ENCODE peak calls at places on chromosome 11, in four cellular contexts. One of them, this sample, is unnamed.

GRCh38 chr11:47923667-47924066 is 56.7 kb upstream of the PTPRJ start:
- DNase-seq in WTC11: no peak
- DNase-seq in AG09309: no peak
- DNase-seq in right atrium auricular region: no peak
- DNase-seq in this sample: no peak

GRCh38 chr11:68948948-68949347 is 31.8 kb downstream of the MRGPRD start:
- DNase-seq in WTC11: no peak
- DNase-seq in AG09309: no peak
- DNase-seq in right atrium auricular region: no peak
- DNase-seq in this sample: no peak

GRCh38 chr11:77596626-77597025 is 6.9 kb downstream of the AQP11 start:
- DNase-seq in WTC11: no peak
- DNase-seq in AG09309: peak; percentile 63
- DNase-seq in right atrium auricular region: no peak
- DNase-seq in this sample: no peak

GRCh38 chr11:1832181-1832988 is 2.4 kb upstream of the SYT8 start:
- DNase-seq in WTC11: peak; percentile 77
- DNase-seq in AG09309: no peak
- DNase-seq in right atrium auricular region: no peak
- DNase-seq in this sample: peak; percentile 53

GRCh38 chr11:8069771-8070170 is 11.2 kb upstream of the TUB start:
- DNase-seq in WTC11: no peak
- DNase-seq in AG09309: no peak
- DNase-seq in right atrium auricular region: no peak
- DNase-seq in this sample: no peak

GRCh38 chr11:10348650-10349280 is 43.9 kb downstream of the ADM start:
- DNase-seq in WTC11: no peak
- DNase-seq in AG09309: no peak
- DNase-seq in right atrium auricular region: no peak
- DNase-seq in this sample: no peak

GRCh38 chr11:123438191-123438627 is 8.1 kb downstream of the GRAMD1B start:
- DNase-seq in WTC11: peak; percentile 28
- DNase-seq in AG09309: peak; percentile 48
- DNase-seq in right atrium auricular region: no peak
- DNase-seq in this sample: no peak

GRCh38 chr11:925158-925495 is 543 bp upstream of the AP2A2 start:
- DNase-seq in WTC11: no peak
- DNase-seq in AG09309: no peak
- DNase-seq in right atrium auricular region: no peak
- DNase-seq in this sample: no peak

GRCh38 chr11:126628790-126629621 is 273.5 kb downstream of the ST3GAL4 start:
- DNase-seq in WTC11: no peak
- DNase-seq in AG09309: peak; percentile 90
- DNase-seq in right atrium auricular region: no peak
- DNase-seq in this sample: peak; percentile 32

GRCh38 chr11:93744669-93745004 is 3.2 kb downstream of the C11orf54 start:
- DNase-seq in WTC11: no peak
- DNase-seq in AG09309: no peak
- DNase-seq in right atrium auricular region: no peak
- DNase-seq in this sample: no peak

GRCh38 chr11:29300441-29300840 is 716.4 kb downstream of the KCNA4 start:
- DNase-seq in WTC11: no peak
- DNase-seq in AG09309: no peak
- DNase-seq in right atrium auricular region: no peak
- DNase-seq in this sample: no peak

GRCh38 chr11:12707500-12707880 is 33.3 kb downstream of the TEAD1 start:
- DNase-seq in WTC11: no peak
- DNase-seq in AG09309: no peak
- DNase-seq in right atrium auricular region: no peak
- DNase-seq in this sample: no peak

GRCh38 chr11:2105536-2105935 is 33.7 kb downstream of the IGF2 start:
- DNase-seq in WTC11: no peak
- DNase-seq in AG09309: no peak
- DNase-seq in right atrium auricular region: no peak
- DNase-seq in this sample: no peak

GRCh38 chr11:85663080-85663729 is 1.7 kb downstream of the CREBZF start:
- DNase-seq in WTC11: no peak
- DNase-seq in AG09309: no peak
- DNase-seq in right atrium auricular region: no peak
- DNase-seq in this sample: no peak

GRCh38 chr11:114247070-114247789 is 49.0 kb upstream of the NNMT start:
- DNase-seq in WTC11: no peak
- DNase-seq in AG09309: no peak
- DNase-seq in right atrium auricular region: no peak
- DNase-seq in this sample: no peak

GRCh38 chr11:86174101-86175046 is 70.2 kb upstream of the EED start:
- DNase-seq in WTC11: no peak
- DNase-seq in AG09309: peak; percentile 98
- DNase-seq in right atrium auricular region: peak; percentile 94
- DNase-seq in this sample: no peak

GRCh38 chr11:1121343-1122331 is 36.1 kb upstream of the MUC5AC start:
- DNase-seq in WTC11: no peak
- DNase-seq in AG09309: no peak
- DNase-seq in right atrium auricular region: no peak
- DNase-seq in this sample: no peak

GRCh38 chr11:69942333-69942820 is 123.2 kb upstream of the FGF3 start:
- DNase-seq in WTC11: peak; percentile 3
- DNase-seq in AG09309: no peak
- DNase-seq in right atrium auricular region: no peak
- DNase-seq in this sample: no peak

GRCh38 chr11:3950996-3951662 is 95.7 kb downstream of the STIM1 start:
- DNase-seq in WTC11: no peak
- DNase-seq in AG09309: no peak
- DNase-seq in right atrium auricular region: no peak
- DNase-seq in this sample: no peak

GRCh38 chr11:43712676-43713075 is 32.1 kb downstream of the HSD17B12 start:
- DNase-seq in WTC11: no peak
- DNase-seq in AG09309: no peak
- DNase-seq in right atrium auricular region: no peak
- DNase-seq in this sample: no peak

GRCh38 chr11:57977709-57978108 is 46.0 kb upstream of the OR9Q1 start:
- DNase-seq in WTC11: no peak
- DNase-seq in AG09309: no peak
- DNase-seq in right atrium auricular region: no peak
- DNase-seq in this sample: no peak

GRCh38 chr11:9170450-9170849 is 79.1 kb upstream of the SCUBE2 start:
- DNase-seq in WTC11: no peak
- DNase-seq in AG09309: no peak
- DNase-seq in right atrium auricular region: no peak
- DNase-seq in this sample: no peak

GRCh38 chr11:9176136-9176535 is 84.7 kb upstream of the SCUBE2 start:
- DNase-seq in WTC11: no peak
- DNase-seq in AG09309: no peak
- DNase-seq in right atrium auricular region: no peak
- DNase-seq in this sample: no peak

GRCh38 chr11:9169595-9170295 is 78.3 kb upstream of the SCUBE2 start:
- DNase-seq in WTC11: no peak
- DNase-seq in AG09309: no peak
- DNase-seq in right atrium auricular region: no peak
- DNase-seq in this sample: no peak

GRCh38 chr11:9176550-9176949 is 85.2 kb upstream of the SCUBE2 start:
- DNase-seq in WTC11: no peak
- DNase-seq in AG09309: no peak
- DNase-seq in right atrium auricular region: no peak
- DNase-seq in this sample: no peak

DNA sequence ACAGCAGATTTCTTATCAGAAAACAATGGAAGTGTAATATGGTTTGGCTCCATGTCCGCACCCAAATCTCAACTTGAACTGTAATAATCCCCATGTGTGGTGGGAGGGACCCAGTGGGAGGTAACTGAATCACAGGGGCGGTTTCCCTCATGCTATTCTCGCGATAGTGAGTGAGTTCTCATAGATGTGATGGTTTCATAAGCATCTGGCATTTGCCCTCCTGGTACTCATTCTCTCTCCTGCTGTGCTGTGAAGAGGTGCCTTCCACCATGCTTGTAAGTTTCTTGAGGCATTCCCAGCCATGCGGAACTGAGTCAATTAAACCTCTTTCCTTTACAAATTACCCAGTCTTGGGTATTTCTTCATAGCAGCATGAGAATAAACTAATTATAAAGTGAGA is 81.0 kb upstream of the SCUBE2 start:
- DNase-seq in WTC11: no peak
- DNase-seq in AG09309: no peak
- DNase-seq in right atrium auricular region: no peak
- DNase-seq in this sample: no peak
- TF ChIP-seq CTCF in WTC11: no peak
- TF ChIP-seq CTCF in AG09309: no peak
- TF ChIP-seq CTCF in right atrium auricular region: no peak
- TF ChIP-seq CTCF in this sample: no peak

DNA sequence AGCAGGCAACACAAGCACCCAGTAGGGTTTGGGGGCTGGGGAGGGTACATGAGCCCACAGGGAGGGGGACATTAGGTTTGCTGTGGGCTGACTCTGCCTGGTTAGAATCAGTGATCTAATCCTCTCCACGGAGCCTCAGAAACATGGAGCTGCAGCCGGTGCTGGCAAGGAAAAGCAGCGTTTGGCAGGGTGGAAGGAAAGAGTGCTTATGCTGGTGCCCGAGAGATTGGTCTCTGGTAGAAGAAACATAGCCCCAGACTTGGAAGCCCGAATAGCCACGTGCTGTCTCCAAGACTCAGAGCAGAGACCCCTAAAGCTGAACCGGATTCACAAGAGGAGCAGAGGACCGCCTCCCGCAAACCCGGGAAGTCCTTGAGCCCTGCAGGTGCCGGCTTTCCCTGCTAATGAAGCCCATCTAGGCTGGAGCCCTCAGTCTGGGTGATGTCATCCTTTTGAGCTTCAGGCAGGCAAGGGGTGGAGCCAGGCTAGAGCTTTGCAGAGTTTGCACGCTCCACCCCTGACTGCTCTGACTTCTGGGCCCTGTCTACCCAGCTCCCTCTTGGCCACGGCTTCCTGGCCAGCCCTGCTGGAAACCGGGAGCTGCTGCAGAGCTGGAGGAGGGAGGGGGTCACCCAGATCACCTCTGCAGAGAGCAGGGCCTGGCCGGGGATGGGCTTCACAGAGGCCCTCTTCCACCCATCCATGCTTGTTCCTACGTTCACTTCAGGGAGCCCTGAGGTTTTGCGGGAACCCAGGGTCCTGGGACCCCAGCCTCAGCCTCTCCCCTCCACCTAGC is 35.0 kb upstream of the JAM3 start:
- DNase-seq in WTC11: peak; percentile 83
- DNase-seq in AG09309: peak; percentile 61
- DNase-seq in right atrium auricular region: peak; percentile 91
- DNase-seq in this sample: peak; percentile 86
- TF ChIP-seq CTCF in WTC11: no peak
- TF ChIP-seq CTCF in AG09309: no peak
- TF ChIP-seq CTCF in right atrium auricular region: no peak
- TF ChIP-seq CTCF in this sample: no peak

DNA sequence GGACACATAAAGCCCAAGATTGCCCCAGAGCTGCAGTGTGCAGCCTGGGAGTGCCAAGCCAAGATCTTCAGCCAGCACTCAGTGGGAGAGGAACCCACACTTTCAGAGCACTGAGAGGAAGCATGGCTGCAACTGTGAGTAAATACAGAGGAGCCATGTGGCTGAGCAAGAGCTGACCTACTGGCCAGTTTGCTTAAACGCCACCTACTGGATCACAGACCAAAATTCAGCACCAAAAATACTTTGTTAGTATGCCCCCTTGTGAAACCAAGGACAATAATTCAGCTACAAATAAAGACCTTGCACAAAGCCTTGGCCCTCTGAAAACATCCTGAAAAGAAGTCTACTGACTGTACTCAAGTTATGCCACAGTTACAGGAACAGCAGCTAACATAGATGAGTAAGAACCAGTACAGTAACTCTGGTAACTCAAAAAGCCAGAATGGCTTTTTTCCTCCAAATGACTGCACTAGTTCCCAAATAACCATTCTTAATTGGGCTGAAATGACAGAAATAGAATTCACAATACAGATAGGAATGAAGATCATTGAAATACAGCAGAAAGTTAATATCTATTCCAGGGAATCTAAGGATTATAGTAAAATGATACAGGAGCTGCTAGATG is 10.1 kb upstream of the OR4A15 start:
- DNase-seq in WTC11: no peak
- DNase-seq in AG09309: no peak
- DNase-seq in right atrium auricular region: no peak
- DNase-seq in this sample: no peak
- TF ChIP-seq CTCF in WTC11: no peak
- TF ChIP-seq CTCF in AG09309: no peak
- TF ChIP-seq CTCF in right atrium auricular region: no peak
- TF ChIP-seq CTCF in this sample: no peak

DNA sequence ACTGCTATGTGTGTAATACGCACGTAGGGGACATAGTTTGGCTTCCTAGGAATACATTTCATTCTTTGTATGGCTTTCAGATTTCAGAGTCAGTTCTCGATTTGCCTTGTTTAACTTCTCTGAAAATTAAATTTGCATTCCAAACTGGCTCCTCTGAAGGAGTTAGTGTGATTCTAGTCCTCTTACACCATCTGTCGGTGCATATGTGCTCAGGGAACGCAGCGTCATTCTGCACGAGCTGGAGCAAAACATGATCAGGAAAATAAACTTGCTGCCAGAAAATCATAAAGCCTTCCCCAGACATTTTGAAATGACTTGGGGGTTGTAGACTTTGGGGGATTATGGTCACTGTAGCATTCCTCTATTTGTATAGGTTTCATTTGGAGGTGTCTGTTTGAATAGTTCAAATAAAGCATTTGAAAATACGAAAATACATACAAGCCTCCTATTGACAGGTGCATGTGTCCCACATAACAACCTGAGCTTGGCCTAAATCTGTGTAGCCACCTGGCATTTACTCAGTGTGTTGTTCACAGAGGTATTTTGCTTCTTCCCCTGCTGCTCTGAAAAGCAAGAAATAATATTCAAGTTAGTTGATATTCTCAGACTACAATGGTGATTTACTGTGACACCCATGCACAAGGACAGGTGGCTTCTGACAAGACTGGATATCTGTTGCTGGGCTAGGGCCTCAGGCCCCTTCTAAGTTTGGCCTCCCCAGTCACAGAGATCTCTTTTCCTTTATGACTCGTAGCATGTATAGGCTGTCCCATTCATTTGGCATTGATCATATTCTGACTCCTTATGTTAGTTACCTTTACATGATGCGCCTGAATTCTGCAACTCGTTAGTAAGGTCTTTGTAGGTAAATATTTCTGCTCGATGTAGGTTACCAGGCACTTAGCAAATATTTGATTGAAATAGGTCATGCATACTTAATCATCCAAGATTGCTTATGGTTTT is 81.6 kb upstream of the SORL1-AS1 start:
- DNase-seq in WTC11: no peak
- DNase-seq in AG09309: no peak
- DNase-seq in right atrium auricular region: no peak
- DNase-seq in this sample: peak; percentile 26
- TF ChIP-seq CTCF in WTC11: no peak
- TF ChIP-seq CTCF in AG09309: peak; percentile 64
- TF ChIP-seq CTCF in right atrium auricular region: peak; percentile 54
- TF ChIP-seq CTCF in this sample: no peak

DNA sequence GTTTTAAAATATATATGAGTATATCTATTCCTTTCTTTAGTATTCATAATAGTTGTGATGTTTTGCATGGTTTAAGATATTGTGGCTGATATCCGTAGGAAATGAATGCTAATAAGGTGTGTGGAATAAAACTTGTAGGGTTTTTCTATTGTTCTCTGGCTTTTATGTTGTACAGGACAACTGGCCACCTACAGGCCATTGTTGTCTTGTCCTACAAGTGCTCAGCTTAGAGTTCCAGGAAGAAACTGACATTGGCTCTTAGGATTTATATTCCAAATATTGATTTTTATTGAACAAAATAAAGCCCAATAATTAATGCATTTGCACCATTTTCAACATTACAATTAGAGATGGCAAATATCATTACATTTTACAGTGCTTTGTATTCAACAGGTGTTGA is 512.8 kb upstream of the TENM4 start:
- DNase-seq in WTC11: no peak
- DNase-seq in AG09309: no peak
- DNase-seq in right atrium auricular region: no peak
- DNase-seq in this sample: no peak
- TF ChIP-seq CTCF in WTC11: no peak
- TF ChIP-seq CTCF in AG09309: no peak
- TF ChIP-seq CTCF in right atrium auricular region: no peak
- TF ChIP-seq CTCF in this sample: peak; percentile 14